ENCODE peak calls at places on chromosome 15, in seven cellular contexts. Z is tibial nerve, G is H9, M is HFF-Myc, H is epithelial cell of proximal tubule, Y is GM10248, U is PC-9. R is an unnamed sample.

GRCh38 chr15:97993310-97993738 is 32.8 kb downstream of the ARRDC4 start:
- DNase-seq in Z (no peak), G (no peak), M (no peak), H (no peak), Y (no peak), U (peak), R (no peak)

GRCh38 chr15:36544518-36545383 is 34.7 kb upstream of the CDIN1 start:
- DNase-seq in Z (no peak), G (no peak), M (no peak), H (no peak), Y (no peak), U (no peak), R (no peak)

GRCh38 chr15:89642106-89642505 is 13.2 kb downstream of the KIF7 start:
- DNase-seq in Z (no peak), G (no peak), M (no peak), H (no peak), Y (no peak), U (no peak), R (no peak)

GRCh38 chr15:35014265-35014664 is 26.2 kb upstream of the ZNF770 start:
- DNase-seq in Z (no peak), G (no peak), M (no peak), H (no peak), Y (no peak), U (no peak), R (no peak)

GRCh38 chr15:41577863-41578735 is 19.1 kb downstream of the TYRO3 start:
- DNase-seq in Z (no peak), G (no peak), M (no peak), H (no peak), Y (no peak), U (no peak), R (no peak)

GRCh38 chr15:91896656-91897055 is 43.1 kb downstream of the SLCO3A1 start:
- DNase-seq in Z (no peak), G (no peak), M (no peak), H (no peak), Y (no peak), U (no peak), R (no peak)

GRCh38 chr15:76614725-76615124 is 278.2 kb downstream of the ISL2 start:
- DNase-seq in Z (no peak), G (no peak), M (no peak), H (no peak), Y (no peak), U (no peak), R (no peak)

GRCh38 chr15:78004919-78005634 is 72.4 kb downstream of the TBC1D2B start:
- DNase-seq in Z (peak), G (no peak), M (peak), H (no peak), Y (no peak), U (no peak), R (no peak)

GRCh38 chr15:82810863-82811421 is 1.5 kb downstream of the WHAMM start:
- DNase-seq in Z (no peak), G (no peak), M (no peak), H (no peak), Y (no peak), U (no peak), R (no peak)

GRCh38 chr15:59185725-59186124 is 20.9 kb upstream of the LDHAL6B start:
- DNase-seq in Z (no peak), G (no peak), M (no peak), H (no peak), Y (no peak), U (no peak), R (no peak)

GRCh38 chr15:88835646-88836045 is 32.4 kb downstream of the ACAN start:
- DNase-seq in Z (no peak), G (no peak), M (peak), H (no peak), Y (no peak), U (no peak), R (no peak)

DNA sequence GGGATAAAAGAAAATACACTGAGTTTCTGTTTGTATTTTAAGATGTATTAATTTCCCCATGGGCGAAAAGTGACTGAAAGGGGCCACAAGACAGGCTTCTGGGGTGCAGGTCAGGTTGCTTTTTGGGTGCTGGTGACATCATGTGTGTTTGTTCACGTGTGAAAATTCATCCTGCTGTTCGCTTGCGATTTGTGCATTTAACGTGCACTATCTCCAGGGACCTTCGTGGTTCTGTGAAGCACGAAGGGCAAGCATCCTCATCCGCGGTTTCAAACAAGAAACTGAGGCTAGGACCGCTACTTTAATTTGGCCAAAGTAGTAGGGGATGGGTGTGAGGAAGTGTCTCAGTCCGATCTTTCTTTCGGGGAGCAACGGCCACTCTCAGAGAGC is 1.6 kb upstream of the SMAD6 start:
- DNase-seq in Z (no peak), G (no peak), M (no peak), H (no peak), Y (no peak), U (no peak), R (no peak)
- TF ChIP-seq CTCF in Z (no peak), G (no peak), M (no peak), H (no peak), Y (no peak), U (no peak), R (no peak)

GRCh38 chr15:31255176-31255510 is 71.5 kb upstream of the KLF13 start:
- DNase-seq in Z (no peak), G (no peak), M (no peak), H (no peak), Y (no peak), U (no peak), R (no peak)

GRCh38 chr15:31255732-31256384 is 70.8 kb upstream of the KLF13 start:
- DNase-seq in Z (no peak), G (no peak), M (no peak), H (no peak), Y (peak), U (no peak), R (no peak)

GRCh38 chr15:31252386-31252785 is 74.2 kb upstream of the KLF13 start:
- DNase-seq in Z (no peak), G (no peak), M (no peak), H (no peak), Y (no peak), U (no peak), R (no peak)

GRCh38 chr15:31256385-31257265 is 70.0 kb upstream of the KLF13 start:
- DNase-seq in Z (no peak), G (no peak), M (no peak), H (no peak), Y (no peak), U (no peak), R (no peak)

DNA sequence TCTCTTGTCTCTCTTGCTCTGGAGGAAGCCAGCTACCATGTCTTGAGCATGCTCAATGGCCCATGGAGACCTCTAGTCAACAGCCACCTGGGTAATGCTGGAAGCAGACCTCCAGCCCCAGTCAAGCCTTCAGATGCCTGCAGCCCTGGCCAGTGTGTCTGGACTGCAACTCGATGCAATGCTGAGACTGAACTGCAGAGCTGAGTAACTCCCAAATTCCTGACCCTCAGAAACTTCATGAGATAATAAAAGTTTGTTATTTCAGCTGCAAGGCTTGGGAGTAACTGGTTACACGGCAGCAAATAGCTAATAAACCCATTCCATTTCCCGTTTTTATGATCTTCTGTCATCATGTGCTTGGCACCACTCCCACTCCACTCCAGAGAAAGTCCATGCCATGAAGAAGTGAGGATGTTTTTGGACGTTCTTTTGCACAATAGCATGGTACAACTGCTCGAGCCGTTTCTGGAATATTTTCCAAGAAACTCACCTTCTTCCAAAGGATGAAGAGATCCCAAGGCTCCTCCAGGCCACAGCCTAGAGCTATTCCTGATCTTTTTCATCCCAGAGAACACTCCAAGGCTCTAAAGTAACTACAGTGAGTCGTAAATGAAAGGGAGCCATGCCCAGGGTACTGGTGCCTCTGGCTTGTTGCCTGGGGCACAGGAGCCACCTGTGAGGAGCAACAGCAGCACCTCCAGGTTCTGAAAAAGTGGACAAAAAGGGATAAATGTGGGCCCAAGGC is 72.0 kb upstream of the KLF13 start:
- DNase-seq in Z (peak), G (no peak), M (peak), H (no peak), Y (no peak), U (no peak), R (no peak)
- TF ChIP-seq CTCF in Z (no peak), G (no peak), M (no peak), H (no peak), Y (no peak), U (no peak), R (no peak)

DNA sequence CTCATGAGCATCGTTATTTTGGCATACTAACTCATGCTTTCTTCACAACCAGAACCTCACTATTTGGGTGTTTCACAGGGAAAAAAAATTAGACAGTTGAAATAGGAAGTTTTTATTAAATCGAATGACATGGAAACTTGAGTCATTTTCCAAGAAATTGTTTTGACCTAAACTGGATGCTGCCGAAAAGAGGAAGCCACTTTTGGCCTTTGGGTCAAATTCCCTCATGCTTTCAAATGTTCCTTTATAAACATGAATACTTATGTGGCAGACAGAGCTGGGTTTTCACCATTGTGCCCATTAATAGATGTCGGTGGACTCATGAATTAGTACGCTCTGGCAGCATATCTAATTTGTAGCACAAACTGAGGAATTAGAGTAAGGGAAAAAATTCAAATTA is 224.9 kb downstream of the MCTP2 start:
- DNase-seq in Z (no peak), G (no peak), M (no peak), H (no peak), Y (no peak), U (no peak), R (no peak)
- TF ChIP-seq CTCF in Z (no peak), G (no peak), M (no peak), H (no peak), Y (no peak), U (no peak), R (no peak)

DNA sequence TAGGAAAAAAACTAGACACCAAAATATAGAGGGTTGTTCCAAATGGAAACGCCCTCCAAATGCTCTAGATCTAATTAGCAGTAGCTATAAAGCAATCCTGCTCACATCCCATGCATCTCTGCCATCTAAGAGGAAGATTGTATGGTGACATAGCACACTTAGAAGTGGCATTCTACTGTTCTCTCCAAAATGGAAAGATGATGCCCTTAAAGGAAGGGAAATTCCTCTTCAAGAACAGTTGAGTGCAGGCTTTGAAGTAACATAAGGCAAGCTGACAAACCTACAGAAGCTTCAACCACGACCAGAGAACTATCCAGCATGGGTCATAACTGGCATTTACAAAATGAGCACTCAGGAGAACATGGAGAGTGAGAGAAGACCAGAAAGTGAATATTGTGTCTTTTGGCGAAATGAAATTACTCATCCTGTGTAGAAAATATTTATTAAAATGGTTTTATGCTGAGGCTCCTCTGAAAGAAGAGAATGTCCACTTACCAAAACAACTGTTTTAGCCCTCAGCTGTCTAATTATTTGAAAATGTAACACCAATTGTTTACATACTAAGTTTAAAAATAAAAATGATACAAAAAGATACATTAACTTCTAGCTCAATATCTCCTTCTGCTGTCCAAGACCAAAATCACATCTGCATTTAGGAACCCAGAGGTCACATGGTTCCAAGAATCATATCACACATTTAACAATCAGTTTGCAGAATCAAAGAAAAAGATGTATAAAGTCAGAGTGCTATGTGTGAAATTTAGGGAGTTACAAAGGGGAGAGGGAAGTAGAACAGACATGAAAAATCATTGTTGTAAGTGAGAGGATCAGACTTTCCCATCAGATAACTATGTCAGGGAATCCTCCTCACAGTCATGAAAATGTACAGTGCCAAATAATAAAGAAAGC is 216.9 kb downstream of the ATP8B4 start:
- DNase-seq in Z (no peak), G (no peak), M (no peak), H (no peak), Y (no peak), U (no peak), R (no peak)
- TF ChIP-seq CTCF in Z (peak), G (no peak), M (peak), H (peak), Y (no peak), U (peak), R (no peak)

GRCh38 chr15:74978503-74978902 is 16.9 kb upstream of the SCAMP5 start:
- DNase-seq in Z (no peak), G (no peak), M (no peak), H (no peak), Y (no peak), U (no peak), R (no peak)

GRCh38 chr15:74977599-74977998 is 17.8 kb upstream of the SCAMP5 start:
- DNase-seq in Z (no peak), G (no peak), M (no peak), H (no peak), Y (no peak), U (no peak), R (no peak)

GRCh38 chr15:74978077-74978476 is 17.3 kb upstream of the SCAMP5 start:
- DNase-seq in Z (no peak), G (no peak), M (no peak), H (no peak), Y (no peak), U (no peak), R (no peak)

DNA sequence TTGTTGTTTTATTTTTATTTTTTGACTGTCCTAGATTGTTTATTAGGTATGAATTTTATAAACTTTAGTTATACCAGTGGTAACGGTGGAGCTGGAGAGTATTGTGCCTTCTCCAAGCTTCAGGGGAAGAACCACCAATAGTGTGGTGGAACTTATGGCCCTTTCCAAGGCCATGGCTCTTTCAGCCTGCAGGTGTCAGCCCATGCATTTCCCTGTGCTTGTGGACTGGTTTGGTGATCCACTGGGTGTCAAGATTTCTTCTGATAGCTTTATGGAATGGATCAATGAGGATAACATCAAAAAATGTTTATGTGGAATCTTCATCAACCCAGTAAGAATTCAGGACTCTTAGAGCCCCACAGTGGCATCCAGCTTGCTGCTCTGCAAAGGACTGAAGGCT is 19.2 kb upstream of the SCAMP5 start:
- DNase-seq in Z (no peak), G (no peak), M (no peak), H (no peak), Y (no peak), U (no peak), R (no peak)
- TF ChIP-seq CTCF in Z (no peak), G (peak), M (no peak), H (peak), Y (peak), U (no peak), R (no peak)

GRCh38 chr15:100612539-100612938 is 10.2 kb downstream of the ASB7 start:
- DNase-seq in Z (no peak), G (no peak), M (no peak), H (no peak), Y (no peak), U (no peak), R (no peak)
- TF ChIP-seq CTCF in Z (no peak), G (no peak), M (no peak), H (no peak), Y (no peak), U (no peak), R (no peak)

DNA sequence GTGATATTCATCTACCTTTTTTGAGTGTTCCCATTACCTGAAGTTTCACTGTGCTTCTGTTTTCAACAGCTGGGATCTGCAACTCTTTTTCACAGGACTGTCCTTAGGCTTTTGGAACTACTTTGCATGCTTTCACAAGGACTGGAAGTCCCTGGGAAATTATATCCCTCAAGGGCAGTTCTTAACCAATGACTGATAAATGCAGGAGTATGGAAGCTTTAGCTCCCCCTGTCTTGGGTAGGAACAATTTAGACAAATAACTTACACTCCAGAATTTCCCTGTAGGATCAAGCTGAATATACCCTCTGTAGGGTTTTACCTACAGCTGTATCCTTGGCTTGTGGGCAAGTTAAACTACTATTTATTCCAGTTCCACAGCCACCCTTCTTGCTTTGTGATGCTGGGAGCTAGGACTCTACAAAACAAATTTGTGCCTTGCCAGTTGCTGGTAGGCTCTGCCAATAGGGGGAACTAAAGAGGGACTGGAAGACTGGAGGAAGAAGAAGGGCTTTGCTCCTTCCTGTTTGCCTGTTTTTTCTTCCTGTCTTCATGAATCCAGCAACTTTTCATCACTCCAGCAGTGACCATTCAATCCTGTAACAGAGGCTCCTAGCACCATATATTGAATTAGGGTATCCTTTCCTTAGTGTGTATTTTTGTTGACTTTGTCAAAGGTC is 6.8 kb upstream of the ZNF280D start:
- DNase-seq in Z (no peak), G (peak), M (no peak), H (no peak), Y (no peak), U (no peak), R (no peak)
- TF ChIP-seq CTCF in Z (no peak), G (peak), M (peak), H (peak), Y (no peak), U (no peak), R (no peak)

DNA sequence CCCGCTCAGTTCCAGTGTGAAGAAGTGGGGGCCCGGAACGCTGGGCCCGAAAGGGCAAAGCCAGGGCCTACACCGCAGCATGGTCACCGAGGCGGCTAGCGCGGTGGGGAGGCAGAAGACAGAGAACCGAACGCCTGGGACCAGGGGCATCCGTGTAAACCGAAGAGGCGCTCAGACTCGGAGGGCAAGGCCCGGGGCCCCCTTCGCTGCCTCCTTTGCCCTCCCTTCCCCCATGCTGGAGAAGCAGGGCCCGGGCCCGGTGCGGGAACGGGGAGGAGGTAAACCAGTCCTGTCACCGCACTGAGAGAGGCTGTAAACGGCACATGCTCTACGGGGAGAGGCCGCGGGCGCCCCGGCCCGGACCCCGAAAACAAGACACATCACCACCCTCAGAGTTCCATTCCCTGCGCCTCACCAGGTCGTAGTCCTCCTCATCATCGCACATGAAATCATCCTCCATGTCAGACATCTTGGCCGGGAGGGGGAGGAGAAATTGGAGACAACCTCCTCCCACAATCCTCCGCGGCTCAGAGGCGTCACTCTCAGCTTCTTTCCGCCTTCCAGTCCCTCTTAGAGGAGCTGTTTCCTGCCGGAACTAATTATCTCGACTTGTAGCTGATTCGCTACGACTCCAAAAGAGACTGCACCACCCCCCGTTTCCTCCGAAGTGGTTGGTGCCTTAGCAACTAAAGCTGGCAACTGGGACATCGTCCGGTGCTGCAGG is at the start of gene COPS2:
- DNase-seq in Z (peak), G (peak), M (peak), H (peak), Y (peak), U (peak), R (peak)
- TF ChIP-seq CTCF in Z (no peak), G (no peak), M (no peak), H (no peak), Y (no peak), U (no peak), R (no peak)

R was measured in nephron progenitor cell.